ENCODE peak calls at places on chromosomes 11 and 22, in nine cellular contexts. One of them, this sample, is unnamed. For H3K4me1, the result is how much of the 10 kb centered on the place peaks cover.

GRCh38 chr11:120666121-120666639 is 154.6 kb downstream of the GRIK4 start:
- DNase-seq in MM.1S: no peak
- DNase-seq in Caco-2: no peak
- DNase-seq in HepG2: peak
- DNase-seq in kidney: no peak
- DNase-seq in CD4-positive, alpha-beta memory T cell: no peak
- DNase-seq in IMR-90: no peak
- DNase-seq in left ventricle myocardium inferior: no peak
- DNase-seq in A549: no peak
- DNase-seq in this sample: no peak

GRCh38 chr22:20437253-20438065 is at the start of gene SCARF2:
- DNase-seq in kidney: peak
- DNase-seq in Caco-2: no peak
- DNase-seq in left ventricle myocardium inferior: peak
- DNase-seq in A549: no peak
- DNase-seq in CD4-positive, alpha-beta memory T cell: no peak
- DNase-seq in MM.1S: no peak
- DNase-seq in IMR-90: peak
- DNase-seq in HepG2: no peak
- DNase-seq in this sample: peak

GRCh38 chr22:45638834-45639746 is 32.5 kb upstream of the ATXN10 start:
- DNase-seq in left ventricle myocardium inferior: peak
- DNase-seq in kidney: peak
- DNase-seq in Caco-2: no peak
- DNase-seq in MM.1S: no peak
- DNase-seq in CD4-positive, alpha-beta memory T cell: no peak
- DNase-seq in HepG2: peak
- DNase-seq in A549: peak
- DNase-seq in IMR-90: no peak
- DNase-seq in this sample: no peak

GRCh38 chr22:23786261-23786710 is 480 bp upstream of the SMARCB1 start:
- DNase-seq in kidney: no peak
- DNase-seq in CD4-positive, alpha-beta memory T cell: no peak
- DNase-seq in MM.1S: peak
- DNase-seq in left ventricle myocardium inferior: no peak
- DNase-seq in Caco-2: no peak
- DNase-seq in IMR-90: no peak
- DNase-seq in HepG2: no peak
- DNase-seq in A549: no peak
- DNase-seq in this sample: no peak

GRCh38 chr22:17569971-17570511 is 6.7 kb downstream of the SLC25A18 start:
- DNase-seq in kidney: peak
- DNase-seq in Caco-2: no peak
- DNase-seq in HepG2: no peak
- DNase-seq in A549: no peak
- DNase-seq in CD4-positive, alpha-beta memory T cell: no peak
- DNase-seq in MM.1S: no peak
- DNase-seq in IMR-90: peak
- DNase-seq in left ventricle myocardium inferior: no peak
- DNase-seq in this sample: no peak

GRCh38 chr11:120337133-120337895 is 1.1 kb downstream of the ARHGEF12 start:
- DNase-seq in IMR-90: no peak
- DNase-seq in Caco-2: peak
- DNase-seq in left ventricle myocardium inferior: peak
- DNase-seq in kidney: peak
- DNase-seq in CD4-positive, alpha-beta memory T cell: peak
- DNase-seq in A549: no peak
- DNase-seq in MM.1S: peak
- DNase-seq in HepG2: peak
- DNase-seq in this sample: peak

GRCh38 chr11:88281317-88281712 is 56.2 kb downstream of the CTSC start:
- DNase-seq in kidney: no peak
- DNase-seq in IMR-90: no peak
- DNase-seq in A549: peak
- DNase-seq in HepG2: no peak
- DNase-seq in left ventricle myocardium inferior: no peak
- DNase-seq in MM.1S: no peak
- DNase-seq in Caco-2: peak
- DNase-seq in CD4-positive, alpha-beta memory T cell: no peak
- DNase-seq in this sample: no peak

GRCh38 chr22:31944700-31945477 is 554 bp downstream of the YWHAH start:
- DNase-seq in Caco-2: peak
- DNase-seq in MM.1S: peak
- DNase-seq in HepG2: no peak
- DNase-seq in kidney: peak
- DNase-seq in CD4-positive, alpha-beta memory T cell: peak
- DNase-seq in A549: no peak
- DNase-seq in left ventricle myocardium inferior: peak
- DNase-seq in IMR-90: no peak
- DNase-seq in this sample: no peak

GRCh38 chr11:123611698-123612097 is 42.7 kb downstream of the SCN3B start:
- DNase-seq in IMR-90: no peak
- DNase-seq in A549: no peak
- DNase-seq in CD4-positive, alpha-beta memory T cell: no peak
- DNase-seq in left ventricle myocardium inferior: no peak
- DNase-seq in Caco-2: no peak
- DNase-seq in MM.1S: no peak
- DNase-seq in kidney: no peak
- DNase-seq in HepG2: no peak
- DNase-seq in this sample: no peak

GRCh38 chr22:23789121-23789520 is 2.4 kb downstream of the SMARCB1 start:
- DNase-seq in left ventricle myocardium inferior: no peak
- DNase-seq in HepG2: no peak
- DNase-seq in kidney: peak
- DNase-seq in IMR-90: no peak
- DNase-seq in Caco-2: no peak
- DNase-seq in CD4-positive, alpha-beta memory T cell: no peak
- DNase-seq in MM.1S: no peak
- DNase-seq in A549: no peak
- DNase-seq in this sample: peak

GRCh38 chr11:66546368-66546965 is at the start of gene ACTN3:
- DNase-seq in HepG2: peak
- DNase-seq in A549: peak
- DNase-seq in left ventricle myocardium inferior: peak
- DNase-seq in IMR-90: no peak
- DNase-seq in CD4-positive, alpha-beta memory T cell: no peak
- DNase-seq in kidney: peak
- DNase-seq in Caco-2: no peak
- DNase-seq in MM.1S: no peak
- DNase-seq in this sample: peak

GRCh38 chr22:49320714-49321476 is 506.8 kb downstream of the BRD1 start:
- DNase-seq in CD4-positive, alpha-beta memory T cell: no peak
- DNase-seq in left ventricle myocardium inferior: no peak
- DNase-seq in A549: no peak
- DNase-seq in HepG2: no peak
- DNase-seq in MM.1S: no peak
- DNase-seq in kidney: peak
- DNase-seq in Caco-2: no peak
- DNase-seq in IMR-90: no peak
- DNase-seq in this sample: no peak

GRCh38 chr11:11584937-11585336 is 36.9 kb downstream of the GALNT18 start:
- DNase-seq in kidney: no peak
- DNase-seq in CD4-positive, alpha-beta memory T cell: no peak
- DNase-seq in A549: no peak
- DNase-seq in IMR-90: peak
- DNase-seq in HepG2: no peak
- DNase-seq in Caco-2: no peak
- DNase-seq in left ventricle myocardium inferior: no peak
- DNase-seq in MM.1S: no peak
- DNase-seq in this sample: no peak

GRCh38 chr11:6611092-6612007 is 666 bp downstream of the TAF10 start:
- DNase-seq in HepG2: no peak
- DNase-seq in MM.1S: no peak
- DNase-seq in CD4-positive, alpha-beta memory T cell: no peak
- DNase-seq in left ventricle myocardium inferior: peak
- DNase-seq in kidney: peak
- DNase-seq in A549: no peak
- DNase-seq in Caco-2: no peak
- DNase-seq in IMR-90: peak
- DNase-seq in this sample: peak

GRCh38 chr11:14312736-14313438 is 46.1 kb downstream of the RRAS2 start:
- DNase-seq in IMR-90: peak
- DNase-seq in A549: no peak
- DNase-seq in Caco-2: no peak
- DNase-seq in MM.1S: no peak
- DNase-seq in CD4-positive, alpha-beta memory T cell: peak
- DNase-seq in HepG2: no peak
- DNase-seq in left ventricle myocardium inferior: no peak
- DNase-seq in kidney: no peak
- DNase-seq in this sample: no peak

GRCh38 chr11:64537876-64538275 is 53.1 kb upstream of the SLC22A12 start:
- DNase-seq in CD4-positive, alpha-beta memory T cell: no peak
- DNase-seq in IMR-90: no peak
- DNase-seq in kidney: peak
- DNase-seq in Caco-2: no peak
- DNase-seq in MM.1S: no peak
- DNase-seq in left ventricle myocardium inferior: no peak
- DNase-seq in HepG2: no peak
- DNase-seq in A549: no peak
- DNase-seq in this sample: no peak

GRCh38 chr11:128455766-128456165 is 131.6 kb downstream of the ETS1 start:
- DNase-seq in HepG2: no peak
- DNase-seq in left ventricle myocardium inferior: no peak
- DNase-seq in IMR-90: no peak
- DNase-seq in kidney: no peak
- DNase-seq in Caco-2: no peak
- DNase-seq in MM.1S: no peak
- DNase-seq in A549: no peak
- DNase-seq in CD4-positive, alpha-beta memory T cell: no peak
- DNase-seq in this sample: no peak

GRCh38 chr11:45054956-45055355 is 91.5 kb upstream of the PRDM11 start:
- DNase-seq in CD4-positive, alpha-beta memory T cell: no peak
- DNase-seq in HepG2: no peak
- DNase-seq in left ventricle myocardium inferior: no peak
- DNase-seq in Caco-2: no peak
- DNase-seq in IMR-90: no peak
- DNase-seq in A549: no peak
- DNase-seq in MM.1S: no peak
- DNase-seq in kidney: no peak
- DNase-seq in this sample: no peak

GRCh38 chr11:114678125-114679036 is at the start of gene NXPE2:
- DNase-seq in IMR-90: peak
- DNase-seq in Caco-2: no peak
- DNase-seq in kidney: no peak
- DNase-seq in CD4-positive, alpha-beta memory T cell: no peak
- DNase-seq in MM.1S: no peak
- DNase-seq in left ventricle myocardium inferior: no peak
- DNase-seq in A549: peak
- DNase-seq in HepG2: no peak
- DNase-seq in this sample: no peak

GRCh38 chr11:36354221-36355003 is 58.3 kb downstream of the PRR5L start:
- DNase-seq in IMR-90: peak
- DNase-seq in HepG2: no peak
- DNase-seq in MM.1S: peak
- DNase-seq in A549: no peak
- DNase-seq in Caco-2: peak
- DNase-seq in CD4-positive, alpha-beta memory T cell: no peak
- DNase-seq in left ventricle myocardium inferior: no peak
- DNase-seq in kidney: no peak
- DNase-seq in this sample: no peak

GRCh38 chr11:35014352-35014751 is 97.9 kb downstream of the PDHX start:
- DNase-seq in HepG2: no peak
- DNase-seq in Caco-2: no peak
- DNase-seq in CD4-positive, alpha-beta memory T cell: no peak
- DNase-seq in left ventricle myocardium inferior: no peak
- DNase-seq in A549: no peak
- DNase-seq in MM.1S: no peak
- DNase-seq in kidney: no peak
- DNase-seq in IMR-90: peak
- DNase-seq in this sample: no peak
- H3K4me1 ChIP-seq in HepG2: under half
- H3K4me1 ChIP-seq in Caco-2: under half
- H3K4me1 ChIP-seq in CD4-positive, alpha-beta memory T cell: under half
- H3K4me1 ChIP-seq in left ventricle myocardium inferior: under half
- H3K4me1 ChIP-seq in A549: under half
- H3K4me1 ChIP-seq in MM.1S: under half
- H3K4me1 ChIP-seq in kidney: under half
- H3K4me1 ChIP-seq in IMR-90: under half
- H3K4me1 ChIP-seq in this sample: under half

GRCh38 chr22:37192232-37192631 is 4.2 kb upstream of the C1QTNF6 start:
- DNase-seq in IMR-90: no peak
- DNase-seq in HepG2: no peak
- DNase-seq in A549: no peak
- DNase-seq in left ventricle myocardium inferior: no peak
- DNase-seq in CD4-positive, alpha-beta memory T cell: no peak
- DNase-seq in kidney: no peak
- DNase-seq in Caco-2: peak
- DNase-seq in MM.1S: no peak
- DNase-seq in this sample: no peak
- H3K4me1 ChIP-seq in IMR-90: under half
- H3K4me1 ChIP-seq in HepG2: half or more
- H3K4me1 ChIP-seq in A549: half or more
- H3K4me1 ChIP-seq in left ventricle myocardium inferior: half or more
- H3K4me1 ChIP-seq in CD4-positive, alpha-beta memory T cell: half or more
- H3K4me1 ChIP-seq in kidney: under half
- H3K4me1 ChIP-seq in Caco-2: half or more
- H3K4me1 ChIP-seq in MM.1S: under half
- H3K4me1 ChIP-seq in this sample: under half

GRCh38 chr22:42892571-42893316 is 35.7 kb upstream of the ARFGAP3 start:
- DNase-seq in IMR-90: no peak
- DNase-seq in left ventricle myocardium inferior: no peak
- DNase-seq in kidney: no peak
- DNase-seq in CD4-positive, alpha-beta memory T cell: no peak
- DNase-seq in Caco-2: no peak
- DNase-seq in HepG2: no peak
- DNase-seq in A549: no peak
- DNase-seq in MM.1S: no peak
- DNase-seq in this sample: peak
- H3K4me1 ChIP-seq in IMR-90: under half
- H3K4me1 ChIP-seq in left ventricle myocardium inferior: half or more
- H3K4me1 ChIP-seq in kidney: under half
- H3K4me1 ChIP-seq in CD4-positive, alpha-beta memory T cell: under half
- H3K4me1 ChIP-seq in Caco-2: under half
- H3K4me1 ChIP-seq in HepG2: under half
- H3K4me1 ChIP-seq in A549: under half
- H3K4me1 ChIP-seq in MM.1S: under half
- H3K4me1 ChIP-seq in this sample: half or more

DNA sequence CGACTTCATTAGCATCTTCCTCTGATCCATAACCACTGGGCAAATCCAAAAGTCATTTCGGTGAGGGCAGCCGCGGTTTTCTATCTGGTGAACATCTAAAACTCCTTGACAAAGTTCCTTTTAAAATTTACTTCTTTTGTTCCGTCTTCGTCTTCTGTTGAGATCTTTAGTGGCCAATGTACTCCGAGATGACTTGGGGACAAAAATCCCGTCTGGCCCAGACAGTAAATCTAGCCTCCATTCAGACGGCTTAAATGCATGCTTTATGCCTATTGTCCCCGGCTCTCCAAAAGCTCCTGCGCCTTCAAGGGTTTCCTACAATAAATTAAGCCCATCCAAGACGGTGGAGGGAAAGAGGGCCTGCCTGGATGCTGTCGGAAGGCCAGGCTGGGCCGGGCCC is 59.8 kb upstream of the MYEOV start:
- DNase-seq in kidney: peak
- DNase-seq in IMR-90: no peak
- DNase-seq in MM.1S: no peak
- DNase-seq in A549: no peak
- DNase-seq in left ventricle myocardium inferior: no peak
- DNase-seq in HepG2: no peak
- DNase-seq in Caco-2: no peak
- DNase-seq in CD4-positive, alpha-beta memory T cell: no peak
- DNase-seq in this sample: no peak
- H3K4me1 ChIP-seq in kidney: under half
- H3K4me1 ChIP-seq in IMR-90: under half
- H3K4me1 ChIP-seq in MM.1S: under half
- H3K4me1 ChIP-seq in A549: under half
- H3K4me1 ChIP-seq in left ventricle myocardium inferior: under half
- H3K4me1 ChIP-seq in HepG2: under half
- H3K4me1 ChIP-seq in Caco-2: under half
- H3K4me1 ChIP-seq in CD4-positive, alpha-beta memory T cell: under half
- H3K4me1 ChIP-seq in this sample: under half